ENCODE peak calls at places on chromosomes 12 and 14, in six cellular contexts. V is GM12878, B is WTC11, T is K562, N is HepG2, G is GM23338. X is an unnamed sample.

GRCh38 chr12:253116-253831 is 9.4 kb downstream of the SLC6A13 start:
- DNase-seq in V (no peak), B (no peak), T (no peak), N (no peak), G (no peak), X (no peak)

GRCh38 chr12:64389154-64389553 is 1.4 kb downstream of the C12orf56 start:
- DNase-seq in V (no peak), B (no peak), T (no peak), N (no peak), G (peak; percentile 31), X (no peak)

GRCh38 chr14:101101456-101102056 is 198.0 kb upstream of the RTL1 start:
- DNase-seq in V (no peak), B (peak; percentile 6), T (no peak), N (no peak), G (no peak), X (no peak)

GRCh38 chr12:106711316-106711715 is 63.2 kb upstream of the RIC8B start:
- DNase-seq in V (no peak), B (no peak), T (no peak), N (no peak), G (no peak), X (no peak)

GRCh38 chr12:122399592-122400373 is 22.7 kb downstream of the CLIP1 start:
- DNase-seq in V (no peak), B (peak; percentile 56), T (peak; percentile 87), N (peak; percentile 91), G (peak; percentile 89), X (no peak)

GRCh38 chr14:34665785-34666425 is 36.0 kb upstream of the SNX6 start:
- DNase-seq in V (no peak), B (no peak), T (no peak), N (no peak), G (no peak), X (no peak)

GRCh38 chr14:75049731-75050201 is 1.5 kb downstream of the MLH3 start:
- DNase-seq in V (no peak), B (no peak), T (no peak), N (no peak), G (no peak), X (no peak)

GRCh38 chr12:48185181-48185919 is 1.9 kb downstream of the CCDC184 start:
- DNase-seq in V (no peak), B (peak; percentile 30), T (no peak), N (no peak), G (peak; percentile 86), X (no peak)

GRCh38 chr14:77485901-77486678 is 12.5 kb downstream of the ISM2 start:
- DNase-seq in V (no peak), B (no peak), T (no peak), N (no peak), G (no peak), X (no peak)

GRCh38 chr14:61620130-61620946 is 75.0 kb upstream of the HIF1A start:
- DNase-seq in V (peak; percentile 35), B (no peak), T (no peak), N (peak; percentile 32), G (no peak), X (no peak)

GRCh38 chr14:94921870-94922585 is 152.1 kb upstream of the GSC start:
- DNase-seq in V (no peak), B (no peak), T (no peak), N (no peak), G (no peak), X (no peak)

GRCh38 chr12:3319723-3320492 is 171.1 kb upstream of the PRMT8 start:
- DNase-seq in V (no peak), B (no peak), T (peak; percentile 14), N (peak; percentile 23), G (peak; percentile 37), X (no peak)

GRCh38 chr12:84315926-84316325 is 596.7 kb downstream of the SLC6A15 start:
- DNase-seq in V (no peak), B (no peak), T (no peak), N (no peak), G (no peak), X (no peak)

GRCh38 chr12:23931176-23931575 is 18.3 kb downstream of the SOX5 start:
- DNase-seq in V (no peak), B (no peak), T (no peak), N (no peak), G (no peak), X (no peak)

GRCh38 chr14:100389497-100390104 is 66.5 kb downstream of the SLC25A47 start:
- DNase-seq in V (no peak), B (no peak), T (no peak), N (no peak), G (no peak), X (no peak)

GRCh38 chr12:45509187-45509586 is 220.3 kb upstream of the ARID2 start:
- DNase-seq in V (peak; percentile 16), B (no peak), T (no peak), N (no peak), G (no peak), X (no peak)

GRCh38 chr12:80776706-80777105 is 60.0 kb downstream of the MYF5 start:
- DNase-seq in V (no peak), B (no peak), T (no peak), N (no peak), G (no peak), X (no peak)

GRCh38 chr12:132025526-132025925 is 75.8 kb downstream of the EP400 start:
- DNase-seq in V (no peak), B (no peak), T (no peak), N (no peak), G (no peak), X (no peak)

GRCh38 chr14:65222434-65222833 is 120.1 kb upstream of the MAX start:
- DNase-seq in V (no peak), B (peak; percentile 69), T (peak; percentile 53), N (no peak), G (peak; percentile 84), X (peak; percentile 41)

GRCh38 chr12:71730936-71731335 is 23.7 kb upstream of the RAB21 start:
- DNase-seq in V (no peak), B (no peak), T (no peak), N (no peak), G (no peak), X (no peak)

GRCh38 chr12:115004469-115005146 is 320.6 kb upstream of the TBX3 start:
- DNase-seq in V (no peak), B (no peak), T (no peak), N (no peak), G (no peak), X (no peak)

GRCh38 chr12:936377-937345 is 12.8 kb downstream of the RAD52 start:
- DNase-seq in V (no peak), B (no peak), T (no peak), N (peak; percentile 32), G (no peak), X (no peak)

GRCh38 chr12:130513572-130513971 is 175.9 kb downstream of the PIWIL1 start:
- DNase-seq in V (no peak), B (no peak), T (no peak), N (no peak), G (no peak), X (no peak)

DNA sequence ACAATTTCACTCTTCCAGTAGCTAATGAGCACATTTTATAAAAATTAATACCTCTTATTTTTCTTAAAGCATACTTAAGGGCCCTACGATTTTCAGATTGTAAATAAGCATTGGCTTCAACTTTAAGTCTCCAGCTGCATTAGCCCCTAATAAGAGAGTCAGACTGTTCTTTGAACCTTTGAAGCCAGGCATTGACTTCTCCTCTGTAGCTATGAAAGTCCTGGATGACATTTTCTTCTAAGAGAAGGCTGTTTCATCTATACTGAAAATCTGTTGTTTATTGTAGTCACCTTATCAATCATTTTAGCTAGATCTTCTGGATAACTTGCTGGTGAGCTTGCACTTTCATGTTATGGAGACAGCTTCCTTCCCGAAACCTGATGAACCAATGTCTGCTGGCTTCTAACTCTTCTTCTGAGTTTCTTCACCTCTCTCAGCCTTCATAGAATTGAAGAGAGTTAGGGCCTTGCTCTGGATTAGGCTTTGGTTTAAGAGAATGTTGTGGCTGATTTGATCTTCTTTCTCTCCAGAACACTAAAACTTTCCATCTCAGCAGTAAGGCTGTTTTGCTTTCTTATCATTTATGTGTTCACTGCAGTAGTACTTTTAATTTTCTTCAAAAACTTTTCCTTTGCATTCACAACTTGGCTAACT is 377.1 kb upstream of the RGS6 start:
- DNase-seq in V (peak; percentile 48), B (no peak), T (no peak), N (no peak), G (no peak), X (no peak)
- TF ChIP-seq CREB1 in V (no peak), B (no peak), T (no peak), N (no peak), G (no peak), X (no peak)

GRCh38 chr14:50452979-50453705 is 56.5 kb upstream of the CDKL1 start:
- DNase-seq in V (no peak), B (no peak), T (no peak), N (no peak), G (no peak), X (no peak)
- TF ChIP-seq CREB1 in V (no peak), B (no peak), T (no peak), N (no peak), G (no peak), X (no peak)

GRCh38 chr14:93728651-93729016 is 59.7 kb downstream of the PRIMA1 start:
- DNase-seq in V (no peak), B (no peak), T (no peak), N (no peak), G (no peak), X (no peak)

GRCh38 chr14:93731753-93732152 is 56.5 kb downstream of the PRIMA1 start:
- DNase-seq in V (no peak), B (no peak), T (no peak), N (no peak), G (no peak), X (no peak)

GRCh38 chr14:93727917-93728650 is 60.2 kb downstream of the PRIMA1 start:
- DNase-seq in V (no peak), B (no peak), T (no peak), N (no peak), G (no peak), X (no peak)

GRCh38 chr14:93732524-93732923 is 55.8 kb downstream of the PRIMA1 start:
- DNase-seq in V (no peak), B (no peak), T (no peak), N (no peak), G (no peak), X (no peak)

GRCh38 chr14:93729993-93730392 is 58.3 kb downstream of the PRIMA1 start:
- DNase-seq in V (no peak), B (no peak), T (no peak), N (no peak), G (no peak), X (no peak)
- TF ChIP-seq CREB1 in V (no peak), B (no peak), T (no peak), N (no peak), G (no peak), X (no peak)

GRCh38 chr12:96889273-96889933 is 17.7 kb upstream of the NEDD1 start:
- DNase-seq in V (no peak), B (no peak), T (no peak), N (no peak), G (no peak), X (no peak)

GRCh38 chr12:96890331-96890730 is 16.7 kb upstream of the NEDD1 start:
- DNase-seq in V (no peak), B (no peak), T (no peak), N (no peak), G (no peak), X (no peak)

GRCh38 chr12:96886998-96887677 is 19.9 kb upstream of the NEDD1 start:
- DNase-seq in V (no peak), B (no peak), T (no peak), N (no peak), G (peak; percentile 43), X (no peak)

DNA sequence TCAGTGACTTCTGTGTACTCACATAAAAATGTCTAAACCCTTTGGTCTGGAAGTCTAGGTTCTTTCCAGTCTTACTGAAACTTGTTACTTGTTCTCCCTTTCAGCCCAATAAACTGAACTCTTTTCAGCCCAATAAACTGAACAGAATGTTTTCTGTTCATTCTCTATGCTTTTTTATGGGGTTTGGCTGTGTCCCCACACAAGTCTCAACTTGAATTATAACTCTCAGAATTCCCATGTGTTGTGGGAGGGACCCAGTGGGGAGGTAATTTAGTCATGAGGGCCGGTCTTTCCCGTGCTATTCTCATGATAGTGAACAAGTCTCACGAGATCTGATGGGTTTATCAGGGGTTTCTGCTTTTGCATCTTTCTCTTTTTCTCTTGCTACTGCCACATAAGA is 15.0 kb upstream of the NEDD1 start:
- DNase-seq in V (no peak), B (no peak), T (no peak), N (no peak), G (no peak), X (no peak)
- TF ChIP-seq CREB1 in V (no peak), B (no peak), T (no peak), N (no peak), G (no peak), X (no peak)